ENCODE peak calls at places on chromosomes 5 and 9, in nine cellular contexts. E is vagina; B is NT2/D1; D is Peyer's patch; A is heart right ventricle; X is heart left ventricle; Y is neural progenitor cell; C is CD8-positive, alpha-beta T cell; S is endothelial cell of umbilical vein. Z is an unnamed sample. For H3K4me1 and H3K36me3, the result is how much of the 10 kb centered on the place peaks cover.

GRCh38 chr5:74975582-74975981 is 76.8 kb downstream of the GCNT4 start:
- DNase-seq in S (no peak), Y (no peak), X (no peak), D (no peak), C (no peak), A (no peak), B (no peak), E (no peak), Z (no peak)

GRCh38 chr5:9545301-9545958 is 445 bp downstream of the SEMA5A start:
- DNase-seq in E (no peak), A (no peak), B (no peak), S (no peak), C (no peak), Y (peak), X (peak), D (no peak), Z (peak)

GRCh38 chr5:167951121-167951520 is 340.3 kb upstream of the WWC1 start:
- DNase-seq in S (no peak), Y (no peak), A (no peak), E (no peak), D (no peak), B (no peak), X (no peak), C (no peak), Z (no peak)

GRCh38 chr5:40991168-40991980 is 79.8 kb downstream of the MROH2B start:
- DNase-seq in Y (no peak), B (no peak), S (peak), X (peak), A (peak), C (no peak), D (no peak), E (peak), Z (no peak)

GRCh38 chr9:137969008-137969407 is 91.4 kb downstream of the CACNA1B start:
- DNase-seq in B (no peak), S (no peak), E (no peak), X (no peak), Y (no peak), A (no peak), C (no peak), D (no peak), Z (no peak)

GRCh38 chr5:75306746-75307145 is 30.3 kb upstream of the HMGCR start:
- DNase-seq in Y (no peak), B (no peak), X (no peak), D (no peak), S (no peak), C (no peak), A (no peak), E (no peak), Z (no peak)

GRCh38 chr5:159341914-159342313 is 11.6 kb upstream of the IL12B start:
- DNase-seq in B (no peak), A (peak), X (peak), E (no peak), D (peak), Y (no peak), C (peak), S (no peak), Z (peak)

GRCh38 chr9:13351768-13352386 is 72.4 kb upstream of the MPDZ start:
- DNase-seq in S (peak), E (no peak), A (peak), Y (peak), X (no peak), B (no peak), D (no peak), C (no peak), Z (peak)

GRCh38 chr9:134882204-134882785 is 1.7 kb downstream of the FCN2 start:
- DNase-seq in D (no peak), E (no peak), X (no peak), S (no peak), B (no peak), Y (no peak), A (no peak), C (no peak), Z (no peak)

GRCh38 chr5:142110046-142110531 is 1.5 kb downstream of the NDFIP1 start:
- DNase-seq in X (no peak), A (no peak), Y (no peak), S (peak), E (no peak), B (no peak), D (no peak), C (no peak), Z (peak)

GRCh38 chr5:139660916-139661814 is 13.0 kb downstream of the CXXC5 start:
- DNase-seq in D (peak), E (peak), C (peak), S (peak), A (peak), B (no peak), X (peak), Y (peak), Z (no peak)

GRCh38 chr5:139658501-139658927 is 10.4 kb downstream of the CXXC5 start:
- DNase-seq in C (no peak), E (no peak), S (peak), B (no peak), Y (no peak), D (no peak), X (no peak), A (no peak), Z (no peak)

GRCh38 chr5:139658928-139659667 is 10.9 kb downstream of the CXXC5 start:
- DNase-seq in X (peak), A (peak), C (no peak), Y (peak), D (no peak), B (no peak), E (no peak), S (peak), Z (no peak)

GRCh38 chr5:139660105-139660915 is 12.2 kb downstream of the CXXC5 start:
- DNase-seq in S (peak), A (peak), B (no peak), X (peak), Y (no peak), E (no peak), D (no peak), C (no peak), Z (no peak)

DNA sequence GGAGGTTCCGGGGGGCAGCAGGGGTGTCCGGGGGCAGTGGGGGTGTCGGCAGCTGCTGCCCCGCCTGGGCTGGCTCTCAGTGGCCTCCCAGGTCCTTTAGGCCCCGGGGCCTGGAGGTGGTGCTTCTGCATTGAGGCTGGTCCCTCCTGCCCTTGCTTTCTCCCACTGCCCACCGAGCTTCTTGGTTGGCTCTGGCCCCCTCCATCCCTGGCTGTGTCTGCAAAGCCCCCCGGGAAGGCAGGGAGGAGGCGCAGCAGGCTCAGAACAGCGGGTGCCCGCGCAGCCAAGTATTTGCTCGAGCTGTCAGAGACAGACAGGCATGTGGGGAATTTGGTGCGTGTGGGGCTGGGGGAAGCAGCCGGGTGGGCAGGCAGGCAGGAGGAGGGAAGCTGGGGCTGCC is 11.5 kb downstream of the CXXC5 start:
- DNase-seq in Y (peak), D (no peak), E (no peak), X (no peak), S (peak), A (no peak), B (no peak), C (no peak), Z (no peak)
- H3K4me1 ChIP-seq in Y (under half), D (half or more), E (half or more), X (half or more), S (under half), A (half or more), B (under half), C (under half), Z (under half)

GRCh38 chr9:124266826-124267201 is 9.1 kb downstream of the NEK6 start:
- DNase-seq in C (no peak), A (no peak), Y (no peak), X (no peak), B (no peak), E (no peak), S (no peak), D (no peak), Z (no peak)

GRCh38 chr9:124269556-124269955 is 11.8 kb downstream of the NEK6 start:
- DNase-seq in D (no peak), Y (no peak), C (no peak), E (no peak), A (no peak), B (no peak), X (no peak), S (no peak), Z (no peak)

GRCh38 chr9:124268248-124268647 is 10.5 kb downstream of the NEK6 start:
- DNase-seq in A (no peak), D (no peak), S (no peak), Y (no peak), C (no peak), X (no peak), E (no peak), B (no peak), Z (no peak)

GRCh38 chr9:124266139-124266825 is 8.5 kb downstream of the NEK6 start:
- DNase-seq in S (peak), X (no peak), D (no peak), Y (no peak), C (no peak), A (no peak), E (no peak), B (no peak), Z (no peak)

DNA sequence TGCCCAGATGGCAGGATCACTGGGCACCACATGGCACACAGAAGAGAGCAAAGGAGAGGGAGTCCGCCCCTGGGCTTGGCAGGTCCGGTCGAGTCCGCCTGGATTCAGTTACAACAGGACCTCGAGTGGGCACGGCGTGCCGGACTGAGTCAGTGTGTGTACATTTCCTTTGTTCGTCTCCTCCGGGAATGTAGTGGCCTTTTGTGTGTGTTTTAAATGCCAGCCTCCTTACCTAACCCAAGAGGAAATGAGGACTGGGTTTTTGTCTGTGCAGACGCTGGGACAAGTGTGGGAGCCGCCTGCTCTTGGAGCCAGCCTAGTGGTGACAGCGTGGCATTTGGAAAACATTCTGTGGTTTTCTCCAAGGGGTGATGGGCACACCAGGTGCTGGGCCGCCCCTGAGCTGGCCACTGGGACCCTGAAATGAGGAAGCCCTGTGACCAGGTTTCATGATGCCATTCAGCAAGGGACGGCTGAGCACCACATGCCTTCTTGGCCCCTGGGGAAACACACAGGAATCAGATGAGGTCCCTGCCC is 9.6 kb downstream of the NEK6 start:
- DNase-seq in B (no peak), A (no peak), Y (peak), C (no peak), S (peak), X (no peak), E (no peak), D (peak), Z (no peak)
- H3K36me3 ChIP-seq in B (half or more), A (under half), Y (under half), C (under half), S (under half), X (under half), E (under half), D (under half), Z (under half)

DNA sequence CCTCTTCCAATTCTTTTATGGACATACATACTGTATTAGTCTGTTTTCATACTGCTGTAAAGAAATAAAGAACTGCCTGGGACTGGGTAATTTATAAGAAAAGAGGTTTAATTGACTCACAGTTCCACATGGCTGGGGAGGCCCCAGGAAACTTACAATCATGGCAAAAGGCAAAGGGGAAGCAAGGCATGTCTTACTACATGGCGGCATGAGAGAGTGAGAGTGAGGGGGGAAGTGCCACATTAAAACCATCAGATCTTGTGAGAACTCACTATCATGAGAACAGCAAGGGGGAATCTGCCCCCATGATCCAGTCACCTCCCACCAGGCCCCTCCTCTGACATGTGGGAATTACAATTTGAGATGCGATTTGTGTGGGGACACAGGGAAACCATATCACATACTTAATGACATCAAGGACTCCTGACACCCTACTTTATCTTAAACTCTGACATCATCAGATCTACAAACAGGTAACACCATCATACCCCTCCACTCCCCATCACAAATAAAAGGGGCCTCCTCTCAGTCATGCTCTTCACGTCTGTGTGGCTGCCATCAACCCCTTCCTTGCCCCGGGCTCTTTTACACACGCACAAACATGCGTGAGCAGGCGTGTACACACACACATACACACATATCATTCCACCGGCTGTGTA is 9.7 kb downstream of the ANKRD33B start:
- DNase-seq in Y (no peak), E (no peak), D (no peak), A (no peak), C (no peak), X (no peak), B (no peak), S (no peak), Z (no peak)
- H3K4me1 ChIP-seq in Y (under half), E (under half), D (under half), A (under half), C (under half), X (under half), B (under half), S (under half), Z (under half)

GRCh38 chr5:177253252-177253651 is 50.3 kb downstream of the RAB24 start:
- DNase-seq in D (no peak), E (no peak), S (no peak), B (no peak), X (no peak), Y (no peak), A (no peak), C (no peak), Z (no peak)

DNA sequence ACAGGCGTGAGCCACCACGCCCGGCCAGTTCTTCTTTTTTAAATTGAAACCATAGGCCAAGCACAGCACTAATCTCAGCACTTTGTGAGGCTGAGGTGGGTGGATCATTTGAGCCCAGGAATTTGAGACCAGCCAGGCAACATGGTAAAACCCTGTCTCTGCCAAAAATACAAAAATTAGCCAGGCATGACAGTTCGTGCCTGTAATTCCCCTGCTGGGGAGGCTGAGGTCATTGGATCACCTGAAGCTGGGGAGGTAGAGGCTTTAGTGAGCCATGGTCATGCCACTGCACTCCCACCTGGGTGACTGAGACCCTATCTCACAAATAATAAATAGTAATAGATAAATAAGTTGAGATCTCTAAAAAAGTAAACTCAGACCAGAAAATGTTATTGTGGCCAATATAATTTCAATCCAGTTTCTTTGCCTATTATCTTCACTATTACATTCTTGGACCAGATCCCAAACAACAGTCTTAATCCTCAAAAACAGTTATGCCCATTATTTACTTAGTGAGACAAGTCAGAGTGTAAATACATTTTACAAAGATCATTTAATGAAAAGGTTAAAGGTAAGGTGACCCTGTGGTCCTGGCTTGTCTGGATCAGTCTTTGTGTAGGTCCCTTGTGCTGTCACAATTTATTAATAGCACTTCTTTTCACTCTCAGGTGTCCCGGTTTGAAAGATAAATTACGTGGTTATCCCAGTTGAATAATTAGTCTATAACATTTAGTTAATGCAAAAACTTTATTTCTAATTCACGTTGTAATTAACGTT is 53.6 kb downstream of the RAB24 start:
- DNase-seq in C (no peak), S (no peak), E (no peak), D (no peak), A (no peak), X (no peak), Y (no peak), B (no peak), Z (no peak)
- H3K36me3 ChIP-seq in C (under half), S (under half), E (half or more), D (under half), A (under half), X (half or more), Y (under half), B (half or more), Z (half or more)

GRCh38 chr9:121674952-121675351 is 23.5 kb downstream of the DAB2IP start:
- DNase-seq in B (no peak), A (no peak), S (no peak), C (no peak), X (no peak), Y (no peak), E (no peak), D (no peak), Z (no peak)

GRCh38 chr9:121675969-121676822 is 24.8 kb downstream of the DAB2IP start:
- DNase-seq in Y (no peak), A (no peak), S (peak), E (no peak), B (no peak), X (no peak), C (no peak), D (no peak), Z (no peak)

GRCh38 chr9:121673576-121673975 is 22.1 kb downstream of the DAB2IP start:
- DNase-seq in B (no peak), E (no peak), X (no peak), Y (no peak), C (no peak), D (no peak), A (no peak), S (no peak), Z (no peak)

GRCh38 chr9:121676916-121677315 is 25.5 kb downstream of the DAB2IP start:
- DNase-seq in B (no peak), S (no peak), Y (no peak), D (no peak), X (no peak), C (no peak), E (no peak), A (no peak), Z (no peak)

DNA sequence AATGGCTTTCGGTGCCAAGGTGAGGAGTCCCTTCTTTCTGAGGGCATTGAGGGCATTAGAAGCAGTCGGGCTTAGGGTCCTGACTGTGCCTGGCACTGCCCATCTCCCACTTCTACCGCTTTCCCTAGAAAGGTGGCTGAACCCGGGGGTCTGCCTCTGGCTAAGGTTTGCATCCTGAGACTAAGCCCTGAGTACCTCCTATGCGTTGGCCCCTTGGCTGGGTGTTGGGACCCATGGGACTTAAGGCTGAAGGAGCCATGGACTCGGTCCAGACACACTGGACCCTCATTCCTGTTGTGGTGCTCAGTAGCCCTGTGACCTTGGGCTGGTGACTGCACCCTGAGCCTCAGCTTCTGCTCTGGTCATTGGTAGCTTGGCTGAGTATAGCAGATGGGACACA is 23.9 kb downstream of the DAB2IP start:
- DNase-seq in S (no peak), E (no peak), B (no peak), C (no peak), Y (no peak), X (no peak), D (no peak), A (no peak), Z (no peak)
- H3K4me1 ChIP-seq in S (under half), E (under half), B (under half), C (under half), Y (under half), X (under half), D (under half), A (under half), Z (under half)

GRCh38 chr9:70347046-70347445 is 67.4 kb downstream of the KLF9 start:
- DNase-seq in E (no peak), C (no peak), D (no peak), A (no peak), X (no peak), S (no peak), Y (no peak), B (no peak), Z (no peak)
- H3K36me3 ChIP-seq in E (under half), C (under half), D (under half), A (under half), X (half or more), S (under half), Y (under half), B (half or more), Z (under half)

Z was measured in HAP-1.